ENCODE peak calls at places on chromosomes 16 and 17, in nine cellular contexts. R is body of pancreas; P is cardiac muscle cell; K is Caco-2; L is CD4-positive, CD25-positive, alpha-beta regulatory T cell; Z is dorsolateral prefrontal cortex; J is HL-60; Y is bronchial epithelial cell; W is aorta. I is an unnamed sample. For H3K27me3, the result is how much of the 10 kb centered on the place peaks cover.

GRCh38 chr17:82050152-82050760 is 1.4 kb downstream of the RFNG start:
- DNase-seq in L (no peak), Z (no peak), R (no peak), P (no peak), J (no peak), K (no peak), Y (no peak), W (no peak), I (no peak)

GRCh38 chr16:89581045-89581695 is 5.6 kb downstream of the CPNE7 start:
- DNase-seq in Z (no peak), W (no peak), R (no peak), P (no peak), L (no peak), J (no peak), K (no peak), Y (peak), I (no peak)

GRCh38 chr17:69732272-69732671 is 317.8 kb downstream of the MAP2K6 start:
- DNase-seq in P (no peak), Z (no peak), W (no peak), J (no peak), K (no peak), L (no peak), Y (no peak), R (no peak), I (no peak)

GRCh38 chr17:49450735-49451134 is 36.1 kb upstream of the PHB1 start:
- DNase-seq in L (no peak), R (no peak), J (no peak), K (no peak), W (no peak), Z (no peak), P (no peak), Y (peak), I (no peak)

GRCh38 chr16:86497551-86498021 is 12.7 kb upstream of the FOXF1 start:
- DNase-seq in P (no peak), L (no peak), J (no peak), K (no peak), R (no peak), Z (no peak), Y (no peak), W (peak), I (no peak)

GRCh38 chr17:18968945-18969887 is 17.3 kb downstream of the SLC5A10 start:
- DNase-seq in R (no peak), P (no peak), K (no peak), W (no peak), Z (no peak), L (no peak), J (no peak), Y (peak), I (peak)

GRCh38 chr17:43830510-43831145 is 2.3 kb downstream of the MPP3 start:
- DNase-seq in W (peak), Z (no peak), K (no peak), R (no peak), J (no peak), P (no peak), L (no peak), Y (no peak), I (no peak)

GRCh38 chr16:67327774-67328173 is 1.2 kb downstream of the LRRC36 start:
- DNase-seq in Y (no peak), P (no peak), R (no peak), J (no peak), W (no peak), L (no peak), Z (no peak), K (no peak), I (no peak)

GRCh38 chr17:65261682-65262636 is 124.8 kb downstream of the RGS9 start:
- DNase-seq in L (no peak), R (no peak), P (no peak), Y (peak), J (no peak), W (no peak), K (no peak), Z (no peak), I (no peak)

GRCh38 chr16:52450906-52451305 is 96.0 kb downstream of the TOX3 start:
- DNase-seq in Z (no peak), Y (no peak), L (no peak), W (no peak), R (no peak), J (no peak), P (no peak), K (no peak), I (no peak)

GRCh38 chr17:61325382-61326073 is 74.1 kb upstream of the TBX2 start:
- DNase-seq in J (no peak), P (peak), L (no peak), Z (no peak), Y (no peak), W (no peak), R (no peak), K (no peak), I (no peak)

GRCh38 chr17:40516581-40517285 is 15.3 kb upstream of the TNS4 start:
- DNase-seq in K (peak), J (peak), R (no peak), Z (no peak), Y (peak), W (peak), L (peak), P (no peak), I (peak)

GRCh38 chr17:36148559-36149295 is 27.7 kb downstream of the TBC1D3B start:
- DNase-seq in K (peak), Y (peak), W (peak), R (peak), Z (peak), J (peak), L (peak), P (peak), I (peak)

GRCh38 chr17:82031303-82031884 is at the start of gene RAC3:
- DNase-seq in Y (no peak), L (no peak), J (no peak), Z (no peak), W (no peak), K (no peak), R (no peak), P (peak), I (no peak)

GRCh38 chr16:68526782-68527145 is 12.3 kb upstream of the ZFP90 start:
- DNase-seq in W (no peak), L (no peak), Y (no peak), P (no peak), R (no peak), K (no peak), J (no peak), Z (no peak), I (no peak)

GRCh38 chr17:31216053-31216751 is 80.8 kb downstream of the OMG start:
- DNase-seq in W (no peak), Y (peak), K (no peak), P (peak), R (no peak), J (no peak), L (peak), Z (no peak), I (no peak)

GRCh38 chr16:12470311-12471229 is 333.1 kb downstream of the CPPED1 start:
- DNase-seq in K (no peak), J (no peak), R (no peak), Y (no peak), Z (peak), L (no peak), P (peak), W (peak), I (no peak)

GRCh38 chr16:29663020-29663828 is at the start of gene SPN:
- DNase-seq in Z (no peak), P (peak), Y (no peak), R (no peak), W (no peak), K (no peak), J (peak), L (peak), I (no peak)

GRCh38 chr16:12094537-12095265 is 118.2 kb downstream of the SNX29 start:
- DNase-seq in J (no peak), W (peak), K (no peak), Y (no peak), Z (no peak), P (no peak), R (no peak), L (no peak), I (no peak)

GRCh38 chr16:19396555-19397011 is 21.1 kb upstream of the TMC5 start:
- DNase-seq in R (peak), Z (no peak), P (no peak), L (no peak), J (peak), K (no peak), Y (peak), W (no peak), I (peak)

GRCh38 chr17:61340431-61340830 is 59.2 kb upstream of the TBX2 start:
- DNase-seq in L (no peak), Z (no peak), J (no peak), K (no peak), P (no peak), W (no peak), Y (peak), R (no peak), I (no peak)

GRCh38 chr16:62404857-62405611 is 368.8 kb upstream of the CDH8 start:
- DNase-seq in P (no peak), R (no peak), J (no peak), K (no peak), Y (no peak), W (no peak), L (no peak), Z (no peak), I (peak)

GRCh38 chr16:30186444-30186781 is 3.0 kb downstream of the CORO1A start:
- DNase-seq in Y (no peak), W (no peak), R (no peak), J (no peak), Z (no peak), K (no peak), P (no peak), L (no peak), I (no peak)

GRCh38 chr16:70523013-70523620 is at the start of gene COG4:
- DNase-seq in P (peak), W (peak), Y (peak), R (peak), L (peak), J (peak), K (peak), Z (peak), I (peak)

GRCh38 chr17:50817142-50817751 is 18.1 kb upstream of the WFIKKN2 start:
- DNase-seq in R (peak), Z (peak), Y (no peak), L (peak), K (no peak), P (peak), W (peak), J (no peak), I (peak)

GRCh38 chr16:10590342-10590741 is 9.9 kb upstream of the EMP2 start:
- DNase-seq in Z (no peak), P (no peak), W (no peak), K (no peak), L (no peak), J (no peak), Y (peak), R (no peak), I (no peak)

GRCh38 chr17:78709119-78709681 is 72.9 kb downstream of the CYTH1 start:
- DNase-seq in R (no peak), K (no peak), L (no peak), Z (no peak), Y (no peak), J (no peak), P (no peak), W (no peak), I (no peak)

GRCh38 chr17:77088455-77089117 is 52.2 kb upstream of the SEC14L1 start:
- DNase-seq in Z (peak), W (peak), Y (peak), P (peak), L (peak), J (peak), K (peak), R (peak), I (peak)
- H3K27me3 ChIP-seq in Z (under half), W (under half), Y (under half), P (under half), L (under half), J (under half), K (under half), R (under half), I (under half)

DNA sequence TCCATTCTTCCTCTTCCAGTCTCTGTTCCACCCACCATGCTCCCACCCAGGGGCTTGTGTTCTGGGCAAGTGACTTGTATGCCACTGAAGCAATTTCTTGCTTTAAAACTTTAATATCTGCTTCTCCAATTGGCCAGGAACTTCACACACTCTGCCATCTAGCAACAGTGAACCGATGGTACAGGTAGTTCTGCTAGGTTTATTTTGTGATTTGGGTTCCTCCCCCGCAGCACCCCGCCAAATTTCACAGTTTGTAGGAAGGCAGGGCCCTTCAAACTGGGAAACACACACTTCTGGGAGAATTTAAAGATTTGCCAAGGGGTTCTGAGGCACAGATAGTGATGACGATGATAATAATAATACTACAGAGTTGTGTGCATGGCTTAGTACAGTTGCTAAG is 3.3 kb downstream of the ARSG start:
- DNase-seq in R (no peak), P (no peak), K (no peak), L (no peak), Y (no peak), W (no peak), Z (no peak), J (no peak), I (no peak)
- H3K27me3 ChIP-seq in R (under half), P (under half), K (under half), L (under half), Y (under half), W (under half), Z (under half), J (under half), I (half or more)

DNA sequence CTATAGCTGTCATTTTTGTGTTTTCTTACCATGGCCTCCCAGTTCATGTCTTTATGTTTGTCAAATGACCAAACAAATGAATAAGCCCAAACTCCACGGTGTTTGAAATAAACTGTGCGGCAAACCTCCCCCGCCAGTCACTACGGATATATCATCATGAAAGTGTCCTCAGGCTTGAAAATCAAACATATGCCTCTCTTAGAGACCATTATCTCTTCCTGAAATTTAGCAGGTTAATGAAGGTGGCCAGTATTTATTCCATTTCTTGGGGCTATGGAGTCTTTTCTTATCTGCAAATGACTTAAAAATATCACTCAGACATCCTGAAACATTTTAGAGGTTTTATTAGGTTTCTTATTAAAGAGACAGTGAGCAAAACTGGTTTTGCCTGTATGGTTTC is 610.3 kb upstream of the CDH5 start:
- DNase-seq in L (no peak), P (no peak), R (no peak), Z (no peak), W (no peak), J (no peak), Y (no peak), K (no peak), I (no peak)
- H3K27me3 ChIP-seq in L (under half), P (under half), R (under half), Z (under half), W (under half), J (under half), Y (under half), K (under half), I (under half)

DNA sequence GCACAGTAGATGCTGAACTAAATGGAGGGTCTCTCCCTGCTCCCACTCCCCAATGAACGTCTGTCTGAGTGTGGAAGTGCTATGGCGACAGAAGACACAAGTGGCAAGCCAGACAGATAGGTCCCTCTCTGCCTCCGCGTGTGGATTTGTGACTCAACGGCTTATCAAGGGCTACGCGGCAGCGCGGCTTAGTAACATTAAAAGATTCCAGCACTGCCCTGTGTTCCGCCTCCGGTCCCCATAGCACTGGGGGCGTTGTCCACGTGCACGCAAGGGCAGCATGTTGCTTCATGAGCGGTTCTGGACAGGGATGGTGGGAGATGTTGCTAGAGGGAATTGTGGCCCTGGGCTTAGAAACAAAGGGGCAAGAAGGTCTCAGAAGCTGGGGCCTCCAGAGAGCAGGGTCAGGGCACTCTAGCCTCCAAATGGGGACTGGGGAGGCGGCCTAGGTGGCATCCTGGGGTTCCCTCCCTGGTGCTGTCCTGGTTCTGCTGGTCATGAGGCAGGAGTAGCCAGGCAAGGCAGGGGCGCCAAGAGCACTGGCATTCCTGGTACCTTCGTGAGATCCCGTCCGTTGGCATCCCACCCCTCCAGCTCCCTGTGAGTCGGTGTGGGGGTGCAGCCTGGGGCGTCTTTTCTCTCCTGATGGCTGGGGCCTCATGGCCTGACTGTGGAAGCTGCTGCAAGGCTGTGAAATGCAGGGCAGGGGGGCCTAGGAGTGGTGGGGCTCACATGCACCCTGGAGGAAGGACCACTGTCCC is 9.1 kb downstream of the CRHR1 start:
- DNase-seq in W (peak), L (no peak), Y (no peak), J (no peak), K (no peak), P (no peak), R (no peak), Z (no peak), I (peak)
- H3K27me3 ChIP-seq in W (under half), L (under half), Y (under half), J (under half), K (under half), P (under half), R (under half), Z (under half), I (half or more)

DNA sequence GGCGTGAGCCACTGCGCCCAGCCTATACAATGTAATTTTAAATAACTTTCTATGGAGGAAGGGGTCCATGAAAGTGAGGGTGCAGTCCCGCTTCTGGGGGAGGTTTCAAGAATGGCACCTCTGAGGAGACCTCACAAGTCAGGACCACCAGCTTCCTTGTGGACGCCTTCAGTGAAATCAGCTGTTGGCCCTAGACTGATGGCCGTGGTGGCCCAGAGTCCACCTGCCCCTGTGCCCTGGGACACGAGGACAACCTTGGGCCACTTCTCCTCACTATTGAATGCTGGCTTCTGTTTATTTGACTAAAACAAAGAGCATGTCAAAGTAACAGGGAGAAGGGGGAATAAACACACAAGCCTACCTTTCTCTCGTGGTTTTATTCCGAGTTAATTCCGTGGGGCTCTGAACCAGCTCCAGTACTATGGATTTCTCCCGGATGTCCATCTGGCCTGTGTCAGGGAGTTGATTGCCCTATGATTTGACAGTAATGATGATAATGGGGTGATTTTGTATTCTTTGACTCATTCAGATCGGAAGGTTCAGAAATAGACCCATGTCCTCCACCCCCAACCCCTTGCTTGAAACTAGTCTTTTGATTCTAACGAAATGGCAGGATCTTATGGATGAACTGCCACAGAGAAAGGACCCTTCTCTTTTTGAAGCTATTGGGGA is 8.6 kb upstream of the CBX4 start:
- DNase-seq in Y (no peak), K (no peak), R (no peak), Z (no peak), L (no peak), P (no peak), J (no peak), W (no peak), I (no peak)
- H3K27me3 ChIP-seq in Y (under half), K (under half), R (under half), Z (under half), L (under half), P (under half), J (under half), W (under half), I (under half)

I was measured in left lung.